ENCODE peak calls at places on chromosome 11, in four cellular contexts. W is neural crest cell, I is colonic mucosa, F is GM19239. M is an unnamed sample.

GRCh38 chr11:36261094-36261493 is 28.1 kb downstream of the COMMD9 start:
- DNase-seq in I (no peak), W (no peak), F (no peak), M (no peak)

GRCh38 chr11:116499396-116500001 is 273.3 kb downstream of the BUD13 start:
- DNase-seq in W (peak; percentile 94), F (peak; percentile 72), I (peak; percentile 88), M (peak; percentile 90)

GRCh38 chr11:128346808-128347207 is 240.6 kb downstream of the ETS1 start:
- DNase-seq in F (no peak), I (no peak), W (no peak), M (peak; percentile 94)

GRCh38 chr11:130629039-130629438 is 180.6 kb downstream of the ADAMTS15 start:
- DNase-seq in F (no peak), W (no peak), I (no peak), M (no peak)

GRCh38 chr11:116535120-116535519 is 237.7 kb downstream of the BUD13 start:
- DNase-seq in I (no peak), F (no peak), W (no peak), M (no peak)

GRCh38 chr11:67445515-67445914 is 2.2 kb upstream of the CORO1B start:
- DNase-seq in I (no peak), F (no peak), W (no peak), M (no peak)

GRCh38 chr11:108865411-108865810 is 200.5 kb downstream of the DDX10 start:
- DNase-seq in W (no peak), I (no peak), F (no peak), M (no peak)

GRCh38 chr11:17389957-17390649 is 1.6 kb upstream of the KCNJ11 start:
- DNase-seq in W (no peak), I (no peak), F (no peak), M (no peak)

GRCh38 chr11:132111781-132112380 is 741.5 kb downstream of the NTM start:
- DNase-seq in F (no peak), W (no peak), I (no peak), M (no peak)

GRCh38 chr11:82356316-82356715 is 377.3 kb downstream of the FAM181B start:
- DNase-seq in F (no peak), W (no peak), I (no peak), M (no peak)

GRCh38 chr11:35267504-35267903 is 128.5 kb downstream of the CD44 start:
- DNase-seq in I (no peak), F (no peak), W (no peak), M (no peak)

GRCh38 chr11:78147807-78148206 is 8.4 kb upstream of the ALG8 start:
- DNase-seq in W (no peak), I (no peak), F (no peak), M (no peak)

GRCh38 chr11:8296872-8297271 is 33.2 kb upstream of the LMO1 start:
- DNase-seq in W (no peak), F (no peak), I (no peak), M (no peak)

GRCh38 chr11:129636926-129637325 is 178.7 kb upstream of the TMEM45B start:
- DNase-seq in W (no peak), I (no peak), F (no peak), M (no peak)

GRCh38 chr11:61118406-61118805 is 16.1 kb downstream of the CD5 start:
- DNase-seq in F (no peak), W (no peak), I (no peak), M (no peak)

GRCh38 chr11:71454470-71455113 is 1.6 kb downstream of the NADSYN1 start:
- DNase-seq in F (no peak), I (peak; percentile 71), W (no peak), M (peak; percentile 87)

GRCh38 chr11:68106165-68106940 is 14.8 kb downstream of the CHKA start:
- DNase-seq in F (no peak), I (peak; percentile 90), W (no peak), M (peak; percentile 97)

GRCh38 chr11:8045839-8046238 is 35.2 kb upstream of the TUB start:
- DNase-seq in W (no peak), F (no peak), I (no peak), M (no peak)

GRCh38 chr11:8959546-8960166 is 4.6 kb downstream of the TMEM9B start:
- DNase-seq in I (peak; percentile 58), F (peak; percentile 68), W (peak; percentile 13), M (peak; percentile 68)

GRCh38 chr11:429391-429790 is 12.4 kb downstream of the ANO9 start:
- DNase-seq in W (no peak), F (no peak), I (no peak), M (no peak)

GRCh38 chr11:12436266-12436665 is 58.9 kb downstream of the PARVA start:
- DNase-seq in I (no peak), W (no peak), F (no peak), M (no peak)

GRCh38 chr11:121067912-121068652 is 33.0 kb upstream of the TECTA start:
- DNase-seq in W (no peak), I (no peak), F (no peak), M (no peak)

GRCh38 chr11:76277298-76278175 is 71.2 kb upstream of the WNT11 start:
- DNase-seq in W (no peak), F (no peak), I (no peak), M (no peak)

GRCh38 chr11:19110290-19110689 is 6.7 kb upstream of the ZDHHC13 start:
- DNase-seq in F (no peak), W (no peak), I (no peak), M (peak; percentile 46)

GRCh38 chr11:47495856-47496217 is 46.9 kb upstream of the RAPSN start:
- DNase-seq in W (no peak), I (no peak), F (no peak), M (no peak)

GRCh38 chr11:81112718-81113117 is 1620.9 kb downstream of the FAM181B start:
- DNase-seq in F (no peak), W (no peak), I (no peak), M (peak; percentile 6)

GRCh38 chr11:84691830-84692229 is 935.3 kb downstream of the DLG2 start:
- DNase-seq in F (no peak), W (no peak), I (no peak), M (no peak)

GRCh38 chr11:112241486-112241885 is 15.3 kb downstream of the PTS start:
- DNase-seq in F (no peak), I (no peak), W (no peak), M (no peak)

GRCh38 chr11:111846640-111847039 is 24.7 kb downstream of the ALG9 start:
- DNase-seq in F (no peak), W (no peak), I (no peak), M (no peak)

M was measured in small intestine.